ENCODE peak calls at places on chromosomes 12 and 14, in seven cellular contexts. K is tibial nerve, T is cardiac fibroblast, V is progenitor cell of endocrine pancreas, J is astrocyte of the spinal cord, M is AG04450, Z is esophagus squamous epithelium. Y is an unnamed sample.

GRCh38 chr14:106141242-106142220 is 615.1 kb downstream of the TMEM121 start:
- DNase-seq in V (no peak), Z (no peak), K (no peak), T (no peak), J (no peak), M (no peak), Y (no peak)

GRCh38 chr12:104602426-104602825 is 145.7 kb downstream of the CHST11 start:
- DNase-seq in M (no peak), V (no peak), Z (no peak), T (no peak), K (no peak), J (no peak), Y (peak; percentile 28)

GRCh38 chr14:89504084-89504483 is 87.1 kb upstream of the FOXN3 start:
- DNase-seq in T (no peak), K (no peak), V (no peak), Z (no peak), M (no peak), J (no peak), Y (no peak)

GRCh38 chr12:28540324-28540714 is 350.1 kb downstream of the CCDC91 start:
- DNase-seq in M (no peak), Z (no peak), T (no peak), K (no peak), V (no peak), J (no peak), Y (no peak)

GRCh38 chr12:45259732-45260480 is 44.0 kb downstream of the ANO6 start:
- DNase-seq in Z (no peak), V (no peak), J (peak; percentile 54), T (peak; percentile 43), K (no peak), M (no peak), Y (peak; percentile 27)

GRCh38 chr12:49019120-49019430 is 499 bp upstream of the PRKAG1 start:
- DNase-seq in V (no peak), K (no peak), J (no peak), M (no peak), T (no peak), Z (no peak), Y (no peak)

GRCh38 chr12:106234513-106234912 is 13.3 kb downstream of the CKAP4 start:
- DNase-seq in M (no peak), Z (no peak), V (no peak), J (peak; percentile 62), T (no peak), K (no peak), Y (no peak)

GRCh38 chr14:104120281-104120741 is 18.1 kb upstream of the KIF26A start:
- DNase-seq in T (no peak), K (no peak), Z (no peak), J (no peak), M (no peak), V (no peak), Y (no peak)

GRCh38 chr14:31196839-31197477 is 10.6 kb downstream of the HECTD1 start:
- DNase-seq in T (no peak), K (no peak), V (no peak), Z (no peak), J (no peak), M (no peak), Y (no peak)

GRCh38 chr14:77099425-77100167 is 1.5 kb downstream of the CIPC start:
- DNase-seq in M (peak; percentile 21), K (peak; percentile 56), J (peak; percentile 71), V (no peak), Z (no peak), T (peak; percentile 76), Y (peak; percentile 80)

GRCh38 chr14:86057018-86057667 is 527.2 kb downstream of the FLRT2 start:
- DNase-seq in M (no peak), T (peak; percentile 39), V (no peak), Z (no peak), J (peak; percentile 16), K (peak; percentile 48), Y (peak; percentile 55)

GRCh38 chr12:119804011-119804641 is 73.0 kb downstream of the CIT start:
- DNase-seq in K (peak; percentile 11), Z (peak; percentile 4), T (peak; percentile 56), M (no peak), V (peak; percentile 58), J (peak; percentile 68), Y (peak; percentile 76)

GRCh38 chr12:122127839-122128238 is 46.2 kb downstream of the IL31 start:
- DNase-seq in J (no peak), T (no peak), V (no peak), K (no peak), Z (no peak), M (no peak), Y (no peak)

GRCh38 chr12:122128481-122128880 is 45.5 kb downstream of the IL31 start:
- DNase-seq in J (no peak), K (no peak), V (no peak), T (no peak), Z (no peak), M (no peak), Y (no peak)

GRCh38 chr12:122126342-122126635 is 47.7 kb downstream of the IL31 start:
- DNase-seq in T (no peak), V (no peak), M (no peak), J (no peak), Z (no peak), K (no peak), Y (no peak)

GRCh38 chr12:122125452-122126341 is 47.1 kb downstream of the MLXIP start:
- DNase-seq in K (no peak), V (no peak), Z (no peak), T (no peak), J (no peak), M (no peak), Y (no peak)

GRCh38 chr12:122126713-122127597 is 47.1 kb downstream of the IL31 start:
- DNase-seq in Z (no peak), V (no peak), M (no peak), J (no peak), K (no peak), T (no peak), Y (no peak)
- TF ChIP-seq CTCF in Z (no peak), V (no peak), M (peak; percentile 18), J (no peak), K (peak; percentile 12), T (no peak), Y (peak; percentile 12)

DNA sequence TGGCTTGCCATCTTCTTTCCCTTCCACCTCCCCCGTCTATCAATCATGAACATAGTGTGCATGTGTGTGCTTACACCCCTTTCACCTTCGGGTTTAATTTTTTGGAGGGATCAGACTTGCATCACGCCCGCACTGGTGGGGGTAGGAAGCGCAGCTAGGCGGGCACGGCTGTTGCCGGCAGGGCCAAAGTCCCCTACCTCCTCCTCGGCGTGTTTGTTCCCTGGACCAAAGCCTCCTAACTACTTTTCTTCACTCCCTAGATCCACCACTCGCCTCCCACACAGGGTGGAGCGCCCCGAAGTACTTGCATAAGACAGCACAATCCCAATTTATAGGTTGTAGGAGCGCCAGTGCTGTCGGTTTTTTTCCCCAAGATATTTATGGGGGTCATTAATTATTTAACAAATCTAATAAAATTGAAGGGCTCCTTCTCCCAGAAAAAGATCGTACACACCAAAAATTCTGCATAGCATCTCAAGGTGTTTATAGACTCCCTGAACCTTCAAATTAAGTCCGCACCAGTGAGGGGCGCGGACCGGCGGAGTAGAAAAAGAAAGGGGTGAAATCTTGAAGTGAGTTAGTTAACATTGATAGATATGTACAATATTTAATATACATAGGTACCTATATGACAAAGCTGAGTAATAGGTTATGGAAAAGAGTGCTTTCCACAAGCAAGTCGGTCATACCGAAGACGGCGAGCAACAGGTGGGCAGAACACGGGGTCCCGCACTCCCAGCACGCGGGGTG is 714 bp downstream of the PKP2 start:
- DNase-seq in M (no peak), J (no peak), K (no peak), T (no peak), Z (no peak), V (peak; percentile 34), Y (peak; percentile 33)
- TF ChIP-seq CTCF in M (no peak), J (peak; percentile 20), K (no peak), T (no peak), Z (peak; percentile 26), V (peak; percentile 59), Y (no peak)

DNA sequence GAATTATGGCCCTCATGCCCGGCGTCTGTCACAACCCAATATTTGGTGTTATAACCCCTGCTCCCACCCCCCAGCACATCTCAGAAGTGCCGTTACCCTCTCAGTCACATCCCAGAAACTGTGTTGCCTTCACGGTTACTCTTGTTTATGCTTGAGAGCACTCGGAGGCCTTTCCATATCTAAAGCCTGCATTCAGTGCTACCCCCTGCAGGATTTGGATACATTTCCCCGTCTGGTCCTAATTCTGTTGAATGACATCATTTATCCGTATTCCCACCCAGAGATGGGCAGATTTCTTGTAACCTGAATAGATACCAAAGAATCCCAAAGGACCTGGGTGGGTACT is 19.1 kb upstream of the FOS start:
- DNase-seq in T (peak; percentile 76), V (no peak), M (no peak), Z (no peak), J (peak; percentile 79), K (no peak), Y (no peak)
- TF ChIP-seq CTCF in T (peak; percentile 45), V (peak; percentile 17), M (peak; percentile 37), Z (no peak), J (peak; percentile 26), K (no peak), Y (no peak)

DNA sequence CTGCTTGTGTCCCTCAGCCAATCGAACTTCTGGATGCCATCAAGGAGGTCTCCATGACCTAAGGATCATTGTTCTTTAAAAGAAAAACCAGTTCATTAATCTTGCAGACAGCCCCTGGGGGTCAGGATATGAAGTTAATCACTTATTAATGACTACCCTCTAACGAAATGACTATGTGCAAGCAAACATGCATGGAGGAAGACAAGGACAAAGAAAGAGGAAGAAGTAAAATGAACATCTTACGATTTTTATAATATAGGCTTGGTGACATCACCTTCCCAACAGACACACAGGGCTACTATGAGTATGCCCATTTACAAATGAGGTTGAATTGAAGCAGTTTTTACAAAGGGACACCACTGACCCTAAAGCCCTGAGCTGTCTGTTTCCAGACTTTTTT is 111.1 kb upstream of the AMIGO2 start:
- DNase-seq in M (no peak), J (no peak), K (no peak), Z (no peak), T (no peak), V (no peak), Y (no peak)
- TF ChIP-seq CTCF in M (no peak), J (no peak), K (no peak), Z (no peak), T (no peak), V (no peak), Y (no peak)

GRCh38 chr12:122947352-122947792 is 18.9 kb downstream of the ABCB9 start:
- DNase-seq in K (no peak), M (no peak), V (no peak), J (no peak), T (no peak), Z (no peak), Y (no peak)
- TF ChIP-seq CTCF in K (no peak), M (no peak), V (no peak), J (no peak), T (no peak), Z (peak; percentile 35), Y (no peak)

GRCh38 chr14:67837011-67837624 is 17.5 kb downstream of the RAD51B start:
- DNase-seq in M (peak; percentile 61), J (peak; percentile 87), V (no peak), Z (no peak), T (peak; percentile 92), K (peak; percentile 74), Y (peak; percentile 73)
- TF ChIP-seq CTCF in M (peak; percentile 76), J (peak; percentile 64), V (peak; percentile 75), Z (peak; percentile 66), T (peak; percentile 48), K (peak; percentile 40), Y (peak; percentile 73)

GRCh38 chr12:107317751-107318553 is 224.6 kb upstream of the CRY1 start:
- DNase-seq in J (peak; percentile 94), V (peak; percentile 82), Z (peak; percentile 8), M (peak; percentile 74), T (peak; percentile 82), K (peak; percentile 66), Y (peak; percentile 92)
- TF ChIP-seq CTCF in J (peak; percentile 48), V (peak; percentile 57), Z (peak; percentile 5), M (peak; percentile 27), T (peak; percentile 24), K (peak; percentile 14), Y (peak; percentile 14)

Y was measured in MCF 10A.